ENCODE peak calls at places on chromosomes 13 and 19, in four cellular contexts. L is upper lobe of right lung, J is gastrocnemius medialis, D is KG1. K is an unnamed sample.

GRCh38 chr19:6947745-6948144 is 60.4 kb downstream of the ADGRE1 start:
- DNase-seq in L (no peak), J (no peak), D (no peak), K (no peak)

GRCh38 chr13:24308488-24309020 is 826 bp upstream of the C1QTNF9 start:
- DNase-seq in L (no peak), J (no peak), D (no peak), K (no peak)

GRCh38 chr13:104327217-104327616 is 1261.0 kb upstream of the SLC10A2 start:
- DNase-seq in L (no peak), J (no peak), D (no peak), K (peak)

GRCh38 chr13:52036037-52036436 is 11.5 kb downstream of the UTP14C start:
- DNase-seq in L (no peak), J (no peak), D (no peak), K (no peak)

GRCh38 chr13:50080856-50081105 is 65.5 kb downstream of the KCNRG start:
- DNase-seq in L (no peak), J (no peak), D (peak), K (no peak)

GRCh38 chr13:109790071-109790470 is 3.7 kb upstream of the IRS2 start:
- DNase-seq in L (no peak), J (no peak), D (no peak), K (no peak)

GRCh38 chr13:77565635-77566034 is 30.1 kb downstream of the SCEL start:
- DNase-seq in L (no peak), J (no peak), D (peak), K (peak)

GRCh38 chr19:584240-585001 is 5.3 kb upstream of the HCN2 start:
- DNase-seq in L (peak), J (no peak), D (no peak), K (peak)

GRCh38 chr13:114099191-114099590 is 33.2 kb downstream of the RASA3 start:
- DNase-seq in L (peak), J (peak), D (no peak), K (peak)

GRCh38 chr19:14848822-14849221 is at the start of gene OR7A10:
- DNase-seq in L (no peak), J (no peak), D (no peak), K (no peak)

GRCh38 chr13:33109801-33110200 is 93.6 kb downstream of the KL start:
- DNase-seq in L (no peak), J (no peak), D (no peak), K (no peak)

GRCh38 chr19:23817519-23817918 is 58.8 kb upstream of the ZNF681 start:
- DNase-seq in L (no peak), J (no peak), D (no peak), K (no peak)

GRCh38 chr13:73717632-73718031 is 416.6 kb downstream of the KLF12 start:
- DNase-seq in L (no peak), J (no peak), D (no peak), K (no peak)

GRCh38 chr19:46748325-46749109 is 2.3 kb upstream of the STRN4 start:
- DNase-seq in L (peak), J (no peak), D (peak), K (peak)

GRCh38 chr19:6223461-6224307 is 56.1 kb downstream of the MLLT1 start:
- DNase-seq in L (no peak), J (peak), D (no peak), K (no peak)

GRCh38 chr13:113584870-113585671 is 518 bp downstream of the TFDP1 start:
- DNase-seq in L (peak), J (no peak), D (no peak), K (peak)

GRCh38 chr19:15195987-15196682 is 4.7 kb downstream of the NOTCH3 start:
- DNase-seq in L (peak), J (no peak), D (no peak), K (no peak)

GRCh38 chr19:11278670-11279069 is 16.3 kb upstream of the DOCK6 start:
- DNase-seq in L (no peak), J (no peak), D (no peak), K (no peak)

GRCh38 chr19:2360876-2361232 is 789 bp downstream of the TMPRSS9 start:
- DNase-seq in L (no peak), J (no peak), D (no peak), K (no peak)

GRCh38 chr13:33838567-33839131 is 20.7 kb downstream of the RFC3 start:
- DNase-seq in L (no peak), J (no peak), D (no peak), K (no peak)

GRCh38 chr13:112704634-112705145 is 14.9 kb downstream of the ATP11A start:
- DNase-seq in L (no peak), J (no peak), D (no peak), K (no peak)

GRCh38 chr19:51760811-51761356 is at the start of gene FPR2:
- DNase-seq in L (no peak), J (no peak), D (no peak), K (no peak)